ENCODE peak calls at places on chromosomes 6 and 20, in eight cellular contexts. H is K562, L is stomach, S is heart left ventricle, F is right lobe of liver, G is esophagus muscularis mucosa, J is tibial nerve, D is A549. V is an unnamed sample.

GRCh38 chr20:46035713-46036112 is 6.7 kb downstream of the SLC12A5 start:
- DNase-seq in G (no peak), F (no peak), J (no peak), H (no peak), L (no peak), D (no peak), S (no peak), V (no peak)

GRCh38 chr6:41739041-41739440 is 3.6 kb upstream of the TFEB start:
- DNase-seq in J (no peak), L (peak; percentile 43), G (no peak), H (no peak), D (no peak), F (no peak), S (no peak), V (no peak)

GRCh38 chr20:25624500-25624939 is 706 bp upstream of the NANP start:
- DNase-seq in J (no peak), S (peak; percentile 43), L (no peak), D (peak; percentile 47), G (no peak), H (no peak), F (no peak), V (no peak)

GRCh38 chr6:43257746-43258145 is 14.5 kb downstream of the TTBK1 start:
- DNase-seq in G (no peak), L (no peak), S (no peak), H (no peak), J (no peak), D (no peak), F (no peak), V (no peak)

GRCh38 chr6:69881322-69882151 is 15.2 kb downstream of the COL19A1 start:
- DNase-seq in S (no peak), F (no peak), G (no peak), L (no peak), H (no peak), J (no peak), D (no peak), V (no peak)

GRCh38 chr6:11111769-11112437 is 378 bp upstream of the ERVFRD-1 start:
- DNase-seq in F (no peak), H (peak; percentile 72), J (no peak), L (no peak), S (no peak), G (no peak), D (no peak), V (no peak)

GRCh38 chr20:51506527-51507356 is 35.8 kb downstream of the NFATC2 start:
- DNase-seq in F (no peak), S (no peak), H (no peak), D (no peak), J (no peak), L (no peak), G (no peak), V (no peak)

GRCh38 chr6:14384175-14384949 is 266.8 kb downstream of the CD83 start:
- DNase-seq in G (no peak), J (no peak), S (no peak), H (no peak), D (no peak), L (no peak), F (no peak), V (no peak)

GRCh38 chr6:77092971-77093370 is 370.3 kb downstream of the HTR1B start:
- DNase-seq in H (no peak), L (no peak), D (no peak), S (no peak), J (no peak), G (no peak), F (no peak), V (no peak)

GRCh38 chr6:26592649-26593048 is 4.1 kb upstream of the ABT1 start:
- DNase-seq in S (no peak), J (no peak), F (no peak), D (no peak), G (no peak), H (peak; percentile 54), L (no peak), V (no peak)

GRCh38 chr6:48318670-48319069 is 207.7 kb upstream of the PTCHD4 start:
- DNase-seq in D (no peak), L (no peak), J (no peak), G (no peak), F (no peak), S (no peak), H (no peak), V (no peak)

GRCh38 chr20:37336369-37337207 is 9.4 kb upstream of the SRC start:
- DNase-seq in L (no peak), G (no peak), D (no peak), F (no peak), S (peak; percentile 78), J (no peak), H (peak; percentile 71), V (no peak)

GRCh38 chr6:149248688-149249369 is 68.7 kb upstream of the TAB2 start:
- DNase-seq in G (no peak), D (no peak), F (no peak), L (no peak), J (no peak), S (no peak), H (peak; percentile 34), V (no peak)

GRCh38 chr20:23152308-23152892 is 66.3 kb upstream of the CD93 start:
- DNase-seq in G (peak; percentile 92), J (no peak), F (peak; percentile 52), H (peak; percentile 93), D (no peak), L (peak; percentile 49), S (peak; percentile 87), V (peak; percentile 32)

GRCh38 chr20:63222541-63222940 is 6.6 kb upstream of the YTHDF1 start:
- DNase-seq in J (no peak), L (no peak), G (no peak), F (no peak), D (no peak), S (no peak), H (no peak), V (no peak)

GRCh38 chr6:39951198-39951597 is 16.9 kb upstream of the MOCS1 start:
- DNase-seq in F (no peak), G (peak; percentile 39), H (no peak), J (no peak), D (no peak), L (no peak), S (no peak), V (no peak)

GRCh38 chr6:116180375-116180774 is 54.4 kb upstream of the COL10A1 start:
- DNase-seq in H (no peak), D (no peak), L (no peak), J (no peak), G (no peak), S (no peak), F (no peak), V (no peak)

GRCh38 chr6:52392944-52393343 is 27.2 kb upstream of the EFHC1 start:
- DNase-seq in F (no peak), S (no peak), D (no peak), L (no peak), G (no peak), H (peak; percentile 43), J (no peak), V (no peak)

GRCh38 chr6:75094614-75095321 is 111.1 kb downstream of the COL12A1 start:
- DNase-seq in J (no peak), G (no peak), L (no peak), D (no peak), S (no peak), H (no peak), F (no peak), V (no peak)

DNA sequence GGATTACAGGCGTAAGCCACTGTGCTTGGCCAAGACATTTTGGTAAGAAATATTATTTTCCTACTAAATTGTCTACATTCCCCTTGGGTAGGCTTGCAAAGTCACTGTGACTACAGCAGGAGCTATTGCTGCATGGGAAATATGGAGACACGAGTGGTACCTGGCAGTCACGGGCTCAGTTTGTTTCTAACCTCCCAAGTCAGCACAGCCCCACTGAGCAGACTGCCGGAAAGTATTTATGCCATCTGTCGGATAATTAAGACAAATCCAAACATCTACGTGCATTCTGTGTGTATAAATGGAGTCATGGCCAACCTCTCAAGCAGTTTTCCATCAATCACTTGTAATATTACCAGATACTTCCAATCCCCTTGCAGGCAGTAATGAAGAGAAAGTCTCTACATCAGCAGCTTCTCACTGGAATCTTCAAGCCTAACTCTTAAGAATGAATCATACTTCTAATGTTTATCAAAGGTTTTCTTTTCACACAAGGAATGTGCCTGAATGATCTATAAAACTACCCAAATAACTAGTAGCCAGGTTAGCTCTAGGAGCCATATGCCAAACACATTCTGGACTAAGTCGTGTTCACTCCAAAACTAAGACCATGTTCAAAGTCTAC is 20.1 kb downstream of the PSMB1 start:
- DNase-seq in F (no peak), G (no peak), H (no peak), S (no peak), D (no peak), L (no peak), J (no peak), V (no peak)
- TF ChIP-seq POLR2A in F (no peak), G (no peak), H (no peak), S (no peak), D (no peak), L (no peak), J (no peak), V (no peak)

GRCh38 chr20:3785240-3786125 is 1.1 kb downstream of the CENPB start:
- DNase-seq in D (no peak), J (no peak), F (peak; percentile 55), S (no peak), G (no peak), H (peak; percentile 45), L (peak; percentile 42), V (no peak)
- H3K4me3 ChIP-seq in D (peak overlapping the region; percentile 86), J (peak overlapping the region; percentile 68), F (peak overlapping the region; percentile 58), S (peak overlapping the region; percentile 74), G (peak overlapping the region; percentile 71), H (peak overlapping the region; percentile 58), L (peak overlapping the region; percentile 77), V (peak overlapping the region; percentile 60)

GRCh38 chr6:3403244-3404154 is 53.4 kb downstream of the SLC22A23 start:
- DNase-seq in F (peak; percentile 90), D (peak; percentile 29), G (no peak), H (no peak), L (peak; percentile 82), J (no peak), S (no peak), V (no peak)
- TF ChIP-seq CTCF in F (no peak), D (no peak), G (no peak), H (no peak), L (no peak), J (no peak), S (no peak), V (no peak)

GRCh38 chr20:58651823-58652605 is 931 bp downstream of the STX16 start:
- DNase-seq in L (peak; percentile 66), G (peak; percentile 94), D (peak; percentile 72), H (peak; percentile 82), J (no peak), S (peak; percentile 55), F (peak; percentile 68), V (peak; percentile 46)
- TF ChIP-seq POLR2A in L (no peak), G (no peak), D (no peak), H (peak; percentile 65), J (no peak), S (no peak), F (peak; percentile 58), V (no peak)

DNA sequence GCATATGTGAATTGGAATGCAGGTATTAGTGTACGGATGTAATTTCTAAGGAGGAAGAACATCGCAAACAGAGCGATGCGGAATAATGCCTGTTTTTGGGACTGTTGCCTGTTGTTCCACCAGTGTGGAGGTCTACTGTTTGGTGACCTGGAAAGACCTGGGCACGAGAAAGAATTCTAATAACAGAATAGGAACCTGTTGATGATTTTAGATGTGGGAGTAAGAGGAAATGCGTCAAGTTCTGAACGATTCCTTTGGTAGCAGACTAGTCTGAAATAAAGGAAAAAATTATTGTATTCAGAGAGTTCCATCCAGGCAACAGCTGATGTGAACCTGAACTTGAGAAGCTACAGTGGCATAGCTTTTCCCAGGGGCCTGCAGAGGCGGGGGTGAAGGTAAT is 192.1 kb downstream of the DTNBP1 start:
- DNase-seq in S (no peak), H (no peak), F (no peak), J (no peak), D (no peak), L (no peak), G (no peak), V (no peak)
- H3K4me3 ChIP-seq in S (no peak overlapping the region), H (no peak overlapping the region), F (no peak overlapping the region), J (no peak overlapping the region), D (no peak overlapping the region), L (no peak overlapping the region), G (no peak overlapping the region), V (no peak overlapping the region)